ENCODE peak calls at places on chromosomes 3 and 15, in five cellular contexts. G, C, J, Q and E are unnamed samples.
A peak's percentile ranks its signal among the peaks of the same experiment; 100 is the strongest.

GRCh38 chr3:55206000-55206399 is 278.1 kb upstream of the LRTM1 start:
- DNase-seq in C (no peak), J (no peak), Q (no peak), G (no peak), E (no peak)

GRCh38 chr15:72117448-72117697 is 577 bp downstream of the MYO9A start:
- DNase-seq in Q (peak; percentile 77), C (peak; percentile 78), G (peak; percentile 41), J (peak; percentile 78), E (peak; percentile 79)

GRCh38 chr3:11660242-11660641 is 16.5 kb upstream of the VGLL4 start:
- DNase-seq in Q (no peak), J (no peak), G (no peak), C (no peak), E (peak; percentile 55)

GRCh38 chr3:14725564-14726420 is 50.9 kb downstream of the C3orf20 start:
- DNase-seq in G (no peak), C (no peak), Q (no peak), J (no peak), E (no peak)

GRCh38 chr15:37743826-37744225 is 190.6 kb upstream of the TMCO5A start:
- DNase-seq in Q (no peak), G (no peak), C (no peak), J (no peak), E (no peak)

GRCh38 chr3:23242106-23242505 is 39.0 kb downstream of the UBE2E2 start:
- DNase-seq in C (no peak), Q (no peak), J (no peak), G (no peak), E (no peak)

GRCh38 chr15:101267320-101268104 is 9.8 kb downstream of the SELENOS start:
- DNase-seq in G (no peak), Q (no peak), J (no peak), C (no peak), E (no peak)

GRCh38 chr15:61841461-61841860 is 218.8 kb downstream of the VPS13C start:
- DNase-seq in C (no peak), G (no peak), J (no peak), Q (no peak), E (no peak)

GRCh38 chr3:123089611-123090301 is 22.9 kb downstream of the PDIA5 start:
- DNase-seq in C (no peak), J (no peak), G (no peak), Q (no peak), E (no peak)

GRCh38 chr3:58021962-58022361 is 13.7 kb downstream of the FLNB start:
- DNase-seq in Q (no peak), C (no peak), G (no peak), J (no peak), E (no peak)

GRCh38 chr3:31219131-31219843 is 313.4 kb upstream of the STT3B start:
- DNase-seq in J (no peak), C (no peak), Q (no peak), G (no peak), E (no peak)

GRCh38 chr15:29765234-29765841 is 56.9 kb downstream of the TJP1 start:
- DNase-seq in Q (no peak), C (no peak), J (no peak), G (no peak), E (no peak)